ENCODE peak calls at places on chromosomes 16 and 17, in nine cellular contexts. C, B, W, P, V, J, S, A and G are unnamed samples.

GRCh38 chr16:30659507-30660423 is 1.5 kb downstream of the FBRS start:
- DNase-seq in C (peak), B (no peak), W (peak), P (peak), V (peak), J (no peak), S (no peak), A (no peak), G (no peak)

GRCh38 chr16:81710596-81710995 is 68.5 kb upstream of the PLCG2 start:
- DNase-seq in C (no peak), B (no peak), W (no peak), P (no peak), V (no peak), J (no peak), S (no peak), A (no peak), G (no peak)

GRCh38 chr17:42270596-42270995 is 5.6 kb downstream of the STAT5B start:
- DNase-seq in C (no peak), B (no peak), W (no peak), P (no peak), V (no peak), J (no peak), S (no peak), A (no peak), G (no peak)

GRCh38 chr16:69314534-69314933 is 3.4 kb downstream of the VPS4A start:
- DNase-seq in C (no peak), B (no peak), W (no peak), P (no peak), V (no peak), J (no peak), S (no peak), A (no peak), G (no peak)

GRCh38 chr17:37327341-37328090 is 48.3 kb upstream of the C17orf78 start:
- DNase-seq in C (peak), B (peak), W (no peak), P (peak), V (no peak), J (no peak), S (no peak), A (no peak), G (no peak)

GRCh38 chr17:69857412-69857835 is 217.6 kb upstream of the KCNJ16 start:
- DNase-seq in C (peak), B (peak), W (no peak), P (peak), V (no peak), J (peak), S (no peak), A (peak), G (no peak)

GRCh38 chr17:335691-336090 is 16.9 kb downstream of the RPH3AL start:
- DNase-seq in C (no peak), B (no peak), W (no peak), P (no peak), V (peak), J (no peak), S (no peak), A (no peak), G (no peak)

GRCh38 chr17:56926704-56927103 is 12.9 kb upstream of the TRIM25 start:
- DNase-seq in C (no peak), B (no peak), W (no peak), P (no peak), V (no peak), J (no peak), S (no peak), A (no peak), G (no peak)